ENCODE peak calls at places on chromosomes 1 and 21, in seven cellular contexts. One of them, this sample, is unnamed.

GRCh38 chr1:39890267-39890666 is 7.0 kb upstream of the TRIT1 start:
- DNase-seq in GM13976: no peak
- DNase-seq in Peyer's patch: no peak
- DNase-seq in vagina: no peak
- DNase-seq in dorsolateral prefrontal cortex: no peak
- DNase-seq in Caco-2: no peak
- DNase-seq in GM12865: no peak
- DNase-seq in this sample: no peak

GRCh38 chr1:183365676-183366075 is 52.5 kb downstream of the NMNAT2 start:
- DNase-seq in vagina: no peak
- DNase-seq in dorsolateral prefrontal cortex: no peak
- DNase-seq in GM13976: no peak
- DNase-seq in Peyer's patch: no peak
- DNase-seq in Caco-2: no peak
- DNase-seq in GM12865: no peak
- DNase-seq in this sample: no peak

GRCh38 chr1:225424562-225425210 is 3.2 kb downstream of the LBR start:
- DNase-seq in GM13976: no peak
- DNase-seq in dorsolateral prefrontal cortex: no peak
- DNase-seq in GM12865: no peak
- DNase-seq in Peyer's patch: no peak
- DNase-seq in Caco-2: no peak
- DNase-seq in vagina: no peak
- DNase-seq in this sample: no peak

GRCh38 chr1:44270666-44271628 is 57.7 kb downstream of the DMAP1 start:
- DNase-seq in GM12865: no peak
- DNase-seq in dorsolateral prefrontal cortex: no peak
- DNase-seq in Peyer's patch: no peak
- DNase-seq in vagina: no peak
- DNase-seq in GM13976: no peak
- DNase-seq in Caco-2: no peak
- DNase-seq in this sample: no peak

GRCh38 chr21:34510148-34511142 is 1.6 kb downstream of the KCNE1 start:
- DNase-seq in GM13976: peak
- DNase-seq in vagina: no peak
- DNase-seq in GM12865: peak
- DNase-seq in dorsolateral prefrontal cortex: peak
- DNase-seq in Peyer's patch: no peak
- DNase-seq in Caco-2: peak
- DNase-seq in this sample: peak

GRCh38 chr1:222815367-222815765 is 527 bp downstream of the DISP1 start:
- DNase-seq in GM13976: no peak
- DNase-seq in GM12865: no peak
- DNase-seq in vagina: no peak
- DNase-seq in Peyer's patch: peak
- DNase-seq in Caco-2: no peak
- DNase-seq in dorsolateral prefrontal cortex: no peak
- DNase-seq in this sample: no peak

GRCh38 chr1:28329395-28330153 is 734 bp downstream of the MED18 start:
- DNase-seq in Peyer's patch: peak
- DNase-seq in vagina: no peak
- DNase-seq in GM13976: no peak
- DNase-seq in dorsolateral prefrontal cortex: no peak
- DNase-seq in Caco-2: peak
- DNase-seq in GM12865: peak
- DNase-seq in this sample: no peak

GRCh38 chr1:109228167-109228566 is 14.4 kb downstream of the SARS1 start:
- DNase-seq in GM13976: no peak
- DNase-seq in Peyer's patch: no peak
- DNase-seq in GM12865: no peak
- DNase-seq in dorsolateral prefrontal cortex: no peak
- DNase-seq in vagina: no peak
- DNase-seq in Caco-2: no peak
- DNase-seq in this sample: no peak

GRCh38 chr1:9183441-9183840 is 51.1 kb upstream of the H6PD start:
- DNase-seq in Caco-2: no peak
- DNase-seq in GM12865: no peak
- DNase-seq in vagina: no peak
- DNase-seq in dorsolateral prefrontal cortex: no peak
- DNase-seq in GM13976: no peak
- DNase-seq in Peyer's patch: no peak
- DNase-seq in this sample: no peak

GRCh38 chr1:203034422-203035110 is 8.3 kb downstream of the PPFIA4 start:
- DNase-seq in GM12865: no peak
- DNase-seq in dorsolateral prefrontal cortex: no peak
- DNase-seq in Caco-2: no peak
- DNase-seq in Peyer's patch: no peak
- DNase-seq in vagina: peak
- DNase-seq in GM13976: peak
- DNase-seq in this sample: no peak

GRCh38 chr1:156497743-156498446 is 2.7 kb downstream of the MEF2D start:
- DNase-seq in Peyer's patch: no peak
- DNase-seq in vagina: no peak
- DNase-seq in GM12865: no peak
- DNase-seq in GM13976: no peak
- DNase-seq in dorsolateral prefrontal cortex: no peak
- DNase-seq in Caco-2: no peak
- DNase-seq in this sample: no peak

GRCh38 chr1:83901547-83902155 is 97.3 kb downstream of the TTLL7 start:
- DNase-seq in GM12865: no peak
- DNase-seq in Peyer's patch: no peak
- DNase-seq in Caco-2: no peak
- DNase-seq in GM13976: no peak
- DNase-seq in vagina: no peak
- DNase-seq in dorsolateral prefrontal cortex: no peak
- DNase-seq in this sample: no peak

DNA sequence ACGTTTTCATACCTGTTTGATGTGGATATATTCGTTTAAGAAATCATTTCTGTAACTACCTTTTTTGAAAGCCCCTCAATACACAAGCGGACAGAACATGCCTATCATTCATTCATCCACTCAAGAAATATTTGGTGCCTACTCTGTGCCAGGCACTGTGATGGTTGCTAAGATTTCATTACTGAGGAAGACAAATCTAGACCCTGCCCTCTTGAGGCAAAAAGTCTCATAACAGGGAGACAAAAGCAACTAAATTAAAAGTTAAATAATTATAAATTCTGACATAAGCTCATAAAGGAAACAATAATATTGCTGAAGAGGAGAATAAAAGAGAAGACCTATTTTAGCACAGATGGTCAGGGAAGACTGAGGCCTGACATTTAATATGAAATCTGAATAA is 203.5 kb upstream of the ZNHIT6 start:
- DNase-seq in vagina: no peak
- DNase-seq in Peyer's patch: no peak
- DNase-seq in GM12865: peak
- DNase-seq in dorsolateral prefrontal cortex: no peak
- DNase-seq in GM13976: no peak
- DNase-seq in Caco-2: no peak
- DNase-seq in this sample: no peak
- TF ChIP-seq CTCF in vagina: no peak
- TF ChIP-seq CTCF in Peyer's patch: no peak
- TF ChIP-seq CTCF in GM12865: peak
- TF ChIP-seq CTCF in dorsolateral prefrontal cortex: no peak
- TF ChIP-seq CTCF in GM13976: no peak
- TF ChIP-seq CTCF in Caco-2: peak
- TF ChIP-seq CTCF in this sample: no peak

GRCh38 chr1:195886000-195886399 is 722.2 kb downstream of the KCNT2 start:
- DNase-seq in Caco-2: no peak
- DNase-seq in Peyer's patch: no peak
- DNase-seq in GM13976: no peak
- DNase-seq in GM12865: no peak
- DNase-seq in vagina: no peak
- DNase-seq in dorsolateral prefrontal cortex: no peak
- DNase-seq in this sample: no peak
- TF ChIP-seq CTCF in Caco-2: peak
- TF ChIP-seq CTCF in Peyer's patch: no peak
- TF ChIP-seq CTCF in GM13976: no peak
- TF ChIP-seq CTCF in GM12865: no peak
- TF ChIP-seq CTCF in vagina: no peak
- TF ChIP-seq CTCF in dorsolateral prefrontal cortex: no peak
- TF ChIP-seq CTCF in this sample: no peak

GRCh38 chr1:66058558-66058957 is 265.9 kb downstream of the PDE4B start:
- DNase-seq in Caco-2: no peak
- DNase-seq in dorsolateral prefrontal cortex: no peak
- DNase-seq in Peyer's patch: no peak
- DNase-seq in vagina: no peak
- DNase-seq in GM12865: no peak
- DNase-seq in GM13976: no peak
- DNase-seq in this sample: no peak
- TF ChIP-seq CTCF in Caco-2: no peak
- TF ChIP-seq CTCF in dorsolateral prefrontal cortex: no peak
- TF ChIP-seq CTCF in Peyer's patch: no peak
- TF ChIP-seq CTCF in vagina: no peak
- TF ChIP-seq CTCF in GM12865: no peak
- TF ChIP-seq CTCF in GM13976: no peak
- TF ChIP-seq CTCF in this sample: no peak

GRCh38 chr1:168582690-168583325 is 6.4 kb downstream of the XCL1 start:
- DNase-seq in GM13976: no peak
- DNase-seq in Peyer's patch: no peak
- DNase-seq in dorsolateral prefrontal cortex: no peak
- DNase-seq in GM12865: no peak
- DNase-seq in Caco-2: no peak
- DNase-seq in vagina: no peak
- DNase-seq in this sample: no peak
- TF ChIP-seq CTCF in GM13976: no peak
- TF ChIP-seq CTCF in Peyer's patch: no peak
- TF ChIP-seq CTCF in dorsolateral prefrontal cortex: no peak
- TF ChIP-seq CTCF in GM12865: no peak
- TF ChIP-seq CTCF in Caco-2: no peak
- TF ChIP-seq CTCF in vagina: no peak
- TF ChIP-seq CTCF in this sample: no peak